ENCODE peak calls at places on chromosomes 4 and X, in ten cellular contexts. One of them, this sample, is unnamed.
A peak's percentile ranks its signal among the peaks of the same experiment; 100 is the strongest.

GRCh38 chrX:40158036-40158706 is 60.4 kb upstream of the BCOR start:
- DNase-seq in mesenchymal stem cell: peak; percentile 38
- DNase-seq in neuronal stem cell: no peak
- DNase-seq in MM.1S: no peak
- DNase-seq in EL: peak; percentile 30
- DNase-seq in HFFc6: no peak
- DNase-seq in activated B cell treated with CpG ODN at 0.5 μM for 24 hours: no peak
- DNase-seq in naive thymus-derived CD4-positive, alpha-beta T cell: no peak
- DNase-seq in ureter: no peak
- DNase-seq in astrocyte of the spinal cord: no peak
- DNase-seq in this sample: no peak

GRCh38 chrX:9342581-9343051 is 122.2 kb upstream of the TBL1X start:
- DNase-seq in astrocyte of the spinal cord: peak; percentile 83
- DNase-seq in EL: peak; percentile 82
- DNase-seq in mesenchymal stem cell: peak; percentile 84
- DNase-seq in MM.1S: peak; percentile 63
- DNase-seq in ureter: peak; percentile 90
- DNase-seq in activated B cell treated with CpG ODN at 0.5 μM for 24 hours: peak; percentile 48
- DNase-seq in HFFc6: peak; percentile 65
- DNase-seq in neuronal stem cell: peak; percentile 56
- DNase-seq in naive thymus-derived CD4-positive, alpha-beta T cell: peak; percentile 46
- DNase-seq in this sample: peak; percentile 87

GRCh38 chrX:31580726-31581125 is 508.9 kb upstream of the FTHL17 start:
- DNase-seq in EL: peak; percentile 72
- DNase-seq in neuronal stem cell: no peak
- DNase-seq in naive thymus-derived CD4-positive, alpha-beta T cell: no peak
- DNase-seq in astrocyte of the spinal cord: peak; percentile 38
- DNase-seq in ureter: no peak
- DNase-seq in HFFc6: peak; percentile 38
- DNase-seq in MM.1S: no peak
- DNase-seq in mesenchymal stem cell: peak; percentile 67
- DNase-seq in activated B cell treated with CpG ODN at 0.5 μM for 24 hours: no peak
- DNase-seq in this sample: no peak

GRCh38 chrX:131572372-131573014 is 28.6 kb downstream of the OR13H1 start:
- DNase-seq in EL: no peak
- DNase-seq in naive thymus-derived CD4-positive, alpha-beta T cell: no peak
- DNase-seq in astrocyte of the spinal cord: peak; percentile 56
- DNase-seq in HFFc6: no peak
- DNase-seq in activated B cell treated with CpG ODN at 0.5 μM for 24 hours: no peak
- DNase-seq in mesenchymal stem cell: peak; percentile 16
- DNase-seq in ureter: no peak
- DNase-seq in neuronal stem cell: no peak
- DNase-seq in MM.1S: no peak
- DNase-seq in this sample: no peak

GRCh38 chrX:64206556-64207162 is 1.2 kb upstream of the AMER1 start:
- DNase-seq in astrocyte of the spinal cord: no peak
- DNase-seq in HFFc6: no peak
- DNase-seq in activated B cell treated with CpG ODN at 0.5 μM for 24 hours: no peak
- DNase-seq in EL: no peak
- DNase-seq in ureter: no peak
- DNase-seq in MM.1S: peak; percentile 11
- DNase-seq in mesenchymal stem cell: peak; percentile 57
- DNase-seq in neuronal stem cell: no peak
- DNase-seq in naive thymus-derived CD4-positive, alpha-beta T cell: no peak
- DNase-seq in this sample: no peak

GRCh38 chrX:42996861-42997260 is 218.9 kb upstream of the PPP1R2C start:
- DNase-seq in astrocyte of the spinal cord: no peak
- DNase-seq in naive thymus-derived CD4-positive, alpha-beta T cell: no peak
- DNase-seq in MM.1S: no peak
- DNase-seq in activated B cell treated with CpG ODN at 0.5 μM for 24 hours: no peak
- DNase-seq in mesenchymal stem cell: no peak
- DNase-seq in EL: no peak
- DNase-seq in neuronal stem cell: no peak
- DNase-seq in ureter: no peak
- DNase-seq in HFFc6: no peak
- DNase-seq in this sample: no peak

GRCh38 chrX:42732506-42732905 is 45.5 kb downstream of the PPP1R2C start:
- DNase-seq in activated B cell treated with CpG ODN at 0.5 μM for 24 hours: no peak
- DNase-seq in ureter: no peak
- DNase-seq in naive thymus-derived CD4-positive, alpha-beta T cell: no peak
- DNase-seq in neuronal stem cell: no peak
- DNase-seq in astrocyte of the spinal cord: no peak
- DNase-seq in HFFc6: no peak
- DNase-seq in mesenchymal stem cell: no peak
- DNase-seq in MM.1S: no peak
- DNase-seq in EL: no peak
- DNase-seq in this sample: no peak

GRCh38 chr4:185039508-185040273 is 21.4 kb downstream of the HELT start:
- DNase-seq in activated B cell treated with CpG ODN at 0.5 μM for 24 hours: no peak
- DNase-seq in neuronal stem cell: no peak
- DNase-seq in ureter: peak; percentile 55
- DNase-seq in naive thymus-derived CD4-positive, alpha-beta T cell: peak; percentile 36
- DNase-seq in EL: peak; percentile 65
- DNase-seq in HFFc6: peak; percentile 43
- DNase-seq in astrocyte of the spinal cord: peak; percentile 73
- DNase-seq in MM.1S: peak; percentile 71
- DNase-seq in mesenchymal stem cell: peak; percentile 56
- DNase-seq in this sample: peak; percentile 67

GRCh38 chr4:78650106-78651021 is 98.8 kb downstream of the ANXA3 start:
- DNase-seq in activated B cell treated with CpG ODN at 0.5 μM for 24 hours: no peak
- DNase-seq in HFFc6: peak; percentile 81
- DNase-seq in naive thymus-derived CD4-positive, alpha-beta T cell: no peak
- DNase-seq in MM.1S: no peak
- DNase-seq in astrocyte of the spinal cord: peak; percentile 67
- DNase-seq in neuronal stem cell: no peak
- DNase-seq in mesenchymal stem cell: peak; percentile 92
- DNase-seq in ureter: no peak
- DNase-seq in EL: peak; percentile 91
- DNase-seq in this sample: no peak

GRCh38 chr4:186291256-186291890 is 25.4 kb downstream of the F11 start:
- DNase-seq in astrocyte of the spinal cord: no peak
- DNase-seq in neuronal stem cell: no peak
- DNase-seq in ureter: no peak
- DNase-seq in EL: no peak
- DNase-seq in HFFc6: no peak
- DNase-seq in MM.1S: no peak
- DNase-seq in naive thymus-derived CD4-positive, alpha-beta T cell: no peak
- DNase-seq in activated B cell treated with CpG ODN at 0.5 μM for 24 hours: no peak
- DNase-seq in mesenchymal stem cell: no peak
- DNase-seq in this sample: no peak

GRCh38 chr4:113122066-113122465 is 72.6 kb downstream of the ANK2 start:
- DNase-seq in MM.1S: no peak
- DNase-seq in neuronal stem cell: no peak
- DNase-seq in ureter: no peak
- DNase-seq in activated B cell treated with CpG ODN at 0.5 μM for 24 hours: no peak
- DNase-seq in astrocyte of the spinal cord: no peak
- DNase-seq in EL: no peak
- DNase-seq in HFFc6: no peak
- DNase-seq in mesenchymal stem cell: no peak
- DNase-seq in naive thymus-derived CD4-positive, alpha-beta T cell: no peak
- DNase-seq in this sample: no peak

GRCh38 chr4:26215725-26216124 is 105.1 kb upstream of the RBPJ start:
- DNase-seq in HFFc6: no peak
- DNase-seq in MM.1S: no peak
- DNase-seq in activated B cell treated with CpG ODN at 0.5 μM for 24 hours: no peak
- DNase-seq in neuronal stem cell: no peak
- DNase-seq in naive thymus-derived CD4-positive, alpha-beta T cell: no peak
- DNase-seq in EL: no peak
- DNase-seq in mesenchymal stem cell: no peak
- DNase-seq in ureter: no peak
- DNase-seq in astrocyte of the spinal cord: no peak
- DNase-seq in this sample: no peak

GRCh38 chr4:1469596-1470392 is 63.6 kb upstream of the NKX1-1 start:
- DNase-seq in naive thymus-derived CD4-positive, alpha-beta T cell: no peak
- DNase-seq in mesenchymal stem cell: no peak
- DNase-seq in HFFc6: no peak
- DNase-seq in astrocyte of the spinal cord: no peak
- DNase-seq in neuronal stem cell: no peak
- DNase-seq in EL: no peak
- DNase-seq in ureter: no peak
- DNase-seq in activated B cell treated with CpG ODN at 0.5 μM for 24 hours: peak; percentile 5
- DNase-seq in MM.1S: no peak
- DNase-seq in this sample: no peak

GRCh38 chr4:143230683-143231082 is 46.0 kb downstream of the USP38 start:
- DNase-seq in ureter: no peak
- DNase-seq in neuronal stem cell: no peak
- DNase-seq in activated B cell treated with CpG ODN at 0.5 μM for 24 hours: no peak
- DNase-seq in HFFc6: no peak
- DNase-seq in EL: no peak
- DNase-seq in naive thymus-derived CD4-positive, alpha-beta T cell: no peak
- DNase-seq in mesenchymal stem cell: no peak
- DNase-seq in astrocyte of the spinal cord: no peak
- DNase-seq in MM.1S: no peak
- DNase-seq in this sample: no peak

GRCh38 chr4:47530801-47531200 is 45.7 kb downstream of the ATP10D start:
- DNase-seq in ureter: no peak
- DNase-seq in naive thymus-derived CD4-positive, alpha-beta T cell: no peak
- DNase-seq in astrocyte of the spinal cord: no peak
- DNase-seq in EL: peak; percentile 75
- DNase-seq in MM.1S: no peak
- DNase-seq in activated B cell treated with CpG ODN at 0.5 μM for 24 hours: no peak
- DNase-seq in HFFc6: peak; percentile 39
- DNase-seq in neuronal stem cell: no peak
- DNase-seq in mesenchymal stem cell: no peak
- DNase-seq in this sample: no peak

This sample was measured in lung.